ENCODE peak calls at places on chromosomes 16 and 17, in seven cellular contexts. One of them, this sample, is unnamed.

GRCh38 chr17:41647940-41648410 is 23.6 kb upstream of the KRT17 start:
- DNase-seq in HL-60: peak
- DNase-seq in body of pancreas: peak
- DNase-seq in HFFc6: peak
- DNase-seq in M059J: peak
- DNase-seq in hippocampal formation: peak
- DNase-seq in GM12891: peak
- DNase-seq in this sample: no peak

GRCh38 chr16:12548270-12548983 is 255.3 kb downstream of the CPPED1 start:
- DNase-seq in HL-60: no peak
- DNase-seq in body of pancreas: no peak
- DNase-seq in HFFc6: no peak
- DNase-seq in M059J: no peak
- DNase-seq in hippocampal formation: no peak
- DNase-seq in GM12891: no peak
- DNase-seq in this sample: no peak

GRCh38 chr17:76995352-76996105 is 127.3 kb downstream of the MGAT5B start:
- DNase-seq in HL-60: no peak
- DNase-seq in body of pancreas: no peak
- DNase-seq in HFFc6: no peak
- DNase-seq in M059J: no peak
- DNase-seq in hippocampal formation: no peak
- DNase-seq in GM12891: no peak
- DNase-seq in this sample: no peak

GRCh38 chr17:75147878-75148546 is 6.3 kb downstream of the JPT1 start:
- DNase-seq in HL-60: no peak
- DNase-seq in body of pancreas: no peak
- DNase-seq in HFFc6: no peak
- DNase-seq in M059J: no peak
- DNase-seq in hippocampal formation: no peak
- DNase-seq in GM12891: no peak
- DNase-seq in this sample: no peak

GRCh38 chr17:47987240-47987835 is 16.4 kb downstream of the CDK5RAP3 start:
- DNase-seq in HL-60: no peak
- DNase-seq in body of pancreas: no peak
- DNase-seq in HFFc6: no peak
- DNase-seq in M059J: peak
- DNase-seq in hippocampal formation: peak
- DNase-seq in GM12891: no peak
- DNase-seq in this sample: no peak

GRCh38 chr17:45312477-45313418 is 4.1 kb downstream of the MAP3K14 start:
- DNase-seq in HL-60: no peak
- DNase-seq in body of pancreas: no peak
- DNase-seq in HFFc6: no peak
- DNase-seq in M059J: peak
- DNase-seq in hippocampal formation: no peak
- DNase-seq in GM12891: no peak
- DNase-seq in this sample: no peak

GRCh38 chr17:6755281-6755680 is 565 bp upstream of the XAF1 start:
- DNase-seq in HL-60: no peak
- DNase-seq in body of pancreas: no peak
- DNase-seq in HFFc6: no peak
- DNase-seq in M059J: no peak
- DNase-seq in hippocampal formation: no peak
- DNase-seq in GM12891: no peak
- DNase-seq in this sample: no peak

GRCh38 chr17:5138616-5139453 is 23.0 kb downstream of the USP6 start:
- DNase-seq in HL-60: no peak
- DNase-seq in body of pancreas: no peak
- DNase-seq in HFFc6: no peak
- DNase-seq in M059J: no peak
- DNase-seq in hippocampal formation: no peak
- DNase-seq in GM12891: no peak
- DNase-seq in this sample: no peak

This sample was measured in epithelial cell of prostate.